ENCODE peak calls at places on chromosomes 1 and 21, in nine cellular contexts. One of them, this sample, is unnamed.

GRCh38 chr1:162922196-162922595 is 61.2 kb upstream of the CCDC190 start:
- DNase-seq in DND-41: peak; percentile 43
- DNase-seq in suprapubic skin: no peak
- DNase-seq in A549: no peak
- DNase-seq in GM23338: no peak
- DNase-seq in trophoblast cell: no peak
- DNase-seq in aorta: no peak
- DNase-seq in cardiac fibroblast: no peak
- DNase-seq in CD8-positive, alpha-beta T cell: no peak
- DNase-seq in this sample: peak; percentile 82

GRCh38 chr1:180886338-180886737 is 26.4 kb upstream of the KIAA1614 start:
- DNase-seq in A549: no peak
- DNase-seq in CD8-positive, alpha-beta T cell: no peak
- DNase-seq in suprapubic skin: no peak
- DNase-seq in aorta: no peak
- DNase-seq in GM23338: no peak
- DNase-seq in DND-41: no peak
- DNase-seq in trophoblast cell: no peak
- DNase-seq in cardiac fibroblast: no peak
- DNase-seq in this sample: no peak

GRCh38 chr1:24541711-24542346 is 14.1 kb upstream of the NCMAP start:
- DNase-seq in suprapubic skin: no peak
- DNase-seq in DND-41: peak; percentile 19
- DNase-seq in trophoblast cell: no peak
- DNase-seq in aorta: no peak
- DNase-seq in A549: no peak
- DNase-seq in GM23338: peak; percentile 55
- DNase-seq in CD8-positive, alpha-beta T cell: no peak
- DNase-seq in cardiac fibroblast: no peak
- DNase-seq in this sample: no peak

GRCh38 chr1:221286399-221286798 is 407.2 kb downstream of the HLX start:
- DNase-seq in GM23338: no peak
- DNase-seq in suprapubic skin: no peak
- DNase-seq in cardiac fibroblast: no peak
- DNase-seq in A549: no peak
- DNase-seq in CD8-positive, alpha-beta T cell: no peak
- DNase-seq in trophoblast cell: no peak
- DNase-seq in aorta: no peak
- DNase-seq in DND-41: no peak
- DNase-seq in this sample: no peak

GRCh38 chr21:41142051-41142795 is 25.7 kb upstream of the BACE2 start:
- DNase-seq in suprapubic skin: no peak
- DNase-seq in GM23338: peak; percentile 9
- DNase-seq in trophoblast cell: peak; percentile 96
- DNase-seq in aorta: no peak
- DNase-seq in cardiac fibroblast: peak; percentile 54
- DNase-seq in CD8-positive, alpha-beta T cell: no peak
- DNase-seq in DND-41: no peak
- DNase-seq in A549: peak; percentile 12
- DNase-seq in this sample: no peak

GRCh38 chr21:45577806-45578801 is 35.9 kb upstream of the SLC19A1 start:
- DNase-seq in suprapubic skin: peak; percentile 64
- DNase-seq in GM23338: no peak
- DNase-seq in DND-41: no peak
- DNase-seq in CD8-positive, alpha-beta T cell: no peak
- DNase-seq in cardiac fibroblast: no peak
- DNase-seq in aorta: peak; percentile 72
- DNase-seq in trophoblast cell: no peak
- DNase-seq in A549: no peak
- DNase-seq in this sample: no peak

GRCh38 chr21:42637602-42638041 is 15.8 kb upstream of the PDE9A start:
- DNase-seq in trophoblast cell: no peak
- DNase-seq in DND-41: no peak
- DNase-seq in aorta: peak; percentile 55
- DNase-seq in GM23338: no peak
- DNase-seq in cardiac fibroblast: no peak
- DNase-seq in CD8-positive, alpha-beta T cell: no peak
- DNase-seq in suprapubic skin: no peak
- DNase-seq in A549: no peak
- DNase-seq in this sample: no peak

GRCh38 chr1:9597361-9598315 is 8.9 kb downstream of the TMEM201 start:
- DNase-seq in GM23338: no peak
- DNase-seq in CD8-positive, alpha-beta T cell: no peak
- DNase-seq in suprapubic skin: no peak
- DNase-seq in cardiac fibroblast: no peak
- DNase-seq in DND-41: no peak
- DNase-seq in A549: no peak
- DNase-seq in trophoblast cell: no peak
- DNase-seq in aorta: peak; percentile 53
- DNase-seq in this sample: no peak

GRCh38 chr21:27104749-27105439 is 138.0 kb upstream of the ADAMTS5 start:
- DNase-seq in suprapubic skin: no peak
- DNase-seq in GM23338: no peak
- DNase-seq in CD8-positive, alpha-beta T cell: no peak
- DNase-seq in cardiac fibroblast: peak; percentile 13
- DNase-seq in DND-41: no peak
- DNase-seq in trophoblast cell: no peak
- DNase-seq in aorta: no peak
- DNase-seq in A549: no peak
- DNase-seq in this sample: no peak

GRCh38 chr1:94803517-94804441 is 16.4 kb upstream of the SLC44A3 start:
- DNase-seq in suprapubic skin: no peak
- DNase-seq in GM23338: no peak
- DNase-seq in CD8-positive, alpha-beta T cell: no peak
- DNase-seq in A549: no peak
- DNase-seq in trophoblast cell: no peak
- DNase-seq in cardiac fibroblast: peak; percentile 23
- DNase-seq in aorta: no peak
- DNase-seq in DND-41: no peak
- DNase-seq in this sample: no peak

GRCh38 chr1:36359911-36360310 is 25.8 kb downstream of the STK40 start:
- DNase-seq in suprapubic skin: no peak
- DNase-seq in cardiac fibroblast: no peak
- DNase-seq in aorta: no peak
- DNase-seq in GM23338: no peak
- DNase-seq in trophoblast cell: no peak
- DNase-seq in CD8-positive, alpha-beta T cell: no peak
- DNase-seq in A549: no peak
- DNase-seq in DND-41: no peak
- DNase-seq in this sample: no peak

GRCh38 chr1:230857077-230857476 is 11.2 kb downstream of the C1orf198 start:
- DNase-seq in cardiac fibroblast: no peak
- DNase-seq in GM23338: no peak
- DNase-seq in A549: no peak
- DNase-seq in DND-41: no peak
- DNase-seq in trophoblast cell: no peak
- DNase-seq in CD8-positive, alpha-beta T cell: no peak
- DNase-seq in suprapubic skin: no peak
- DNase-seq in aorta: peak; percentile 85
- DNase-seq in this sample: no peak

GRCh38 chr1:39936724-39937491 is 18.0 kb upstream of the MFSD2A start:
- DNase-seq in aorta: no peak
- DNase-seq in CD8-positive, alpha-beta T cell: no peak
- DNase-seq in A549: no peak
- DNase-seq in GM23338: no peak
- DNase-seq in trophoblast cell: no peak
- DNase-seq in DND-41: no peak
- DNase-seq in cardiac fibroblast: no peak
- DNase-seq in suprapubic skin: no peak
- DNase-seq in this sample: no peak

GRCh38 chr1:13829152-13829769 is 129.3 kb downstream of the PRDM2 start:
- DNase-seq in GM23338: no peak
- DNase-seq in aorta: no peak
- DNase-seq in trophoblast cell: no peak
- DNase-seq in DND-41: no peak
- DNase-seq in A549: no peak
- DNase-seq in cardiac fibroblast: no peak
- DNase-seq in CD8-positive, alpha-beta T cell: no peak
- DNase-seq in suprapubic skin: peak; percentile 62
- DNase-seq in this sample: no peak

GRCh38 chr1:145926706-145927072 is 595 bp downstream of the RBM8A start:
- DNase-seq in suprapubic skin: no peak
- DNase-seq in DND-41: no peak
- DNase-seq in aorta: no peak
- DNase-seq in cardiac fibroblast: no peak
- DNase-seq in A549: no peak
- DNase-seq in CD8-positive, alpha-beta T cell: no peak
- DNase-seq in trophoblast cell: no peak
- DNase-seq in GM23338: no peak
- DNase-seq in this sample: no peak

DNA sequence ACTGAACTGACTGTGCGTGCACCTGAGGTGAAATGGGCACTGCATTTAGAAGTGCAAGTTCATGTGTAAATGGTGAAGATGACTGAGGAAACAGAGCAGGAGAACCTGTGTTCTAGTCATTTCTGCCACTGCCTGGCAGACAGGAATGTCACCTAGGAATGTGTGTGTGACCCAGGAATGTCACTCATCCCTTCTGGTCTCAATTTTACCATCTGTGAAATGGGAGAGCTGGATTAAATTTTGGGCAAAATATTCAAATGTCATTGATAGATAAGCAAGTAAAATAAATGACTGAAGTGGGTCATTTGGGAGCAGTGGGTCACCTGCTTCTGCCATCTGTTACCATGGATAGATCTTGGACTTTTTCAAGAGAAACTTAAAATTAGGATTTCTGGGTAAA is 42.2 kb downstream of the SLC35F3 start:
- DNase-seq in trophoblast cell: no peak
- DNase-seq in GM23338: no peak
- DNase-seq in cardiac fibroblast: no peak
- DNase-seq in CD8-positive, alpha-beta T cell: no peak
- DNase-seq in A549: no peak
- DNase-seq in suprapubic skin: no peak
- DNase-seq in DND-41: no peak
- DNase-seq in aorta: no peak
- DNase-seq in this sample: no peak
- H3K4me3 ChIP-seq in trophoblast cell: no peak overlapping the region
- H3K4me3 ChIP-seq in GM23338: no peak overlapping the region
- H3K4me3 ChIP-seq in cardiac fibroblast: no peak overlapping the region
- H3K4me3 ChIP-seq in CD8-positive, alpha-beta T cell: no peak overlapping the region
- H3K4me3 ChIP-seq in A549: no peak overlapping the region
- H3K4me3 ChIP-seq in suprapubic skin: no peak overlapping the region
- H3K4me3 ChIP-seq in DND-41: no peak overlapping the region
- H3K4me3 ChIP-seq in aorta: no peak overlapping the region
- H3K4me3 ChIP-seq in this sample: no peak overlapping the region

DNA sequence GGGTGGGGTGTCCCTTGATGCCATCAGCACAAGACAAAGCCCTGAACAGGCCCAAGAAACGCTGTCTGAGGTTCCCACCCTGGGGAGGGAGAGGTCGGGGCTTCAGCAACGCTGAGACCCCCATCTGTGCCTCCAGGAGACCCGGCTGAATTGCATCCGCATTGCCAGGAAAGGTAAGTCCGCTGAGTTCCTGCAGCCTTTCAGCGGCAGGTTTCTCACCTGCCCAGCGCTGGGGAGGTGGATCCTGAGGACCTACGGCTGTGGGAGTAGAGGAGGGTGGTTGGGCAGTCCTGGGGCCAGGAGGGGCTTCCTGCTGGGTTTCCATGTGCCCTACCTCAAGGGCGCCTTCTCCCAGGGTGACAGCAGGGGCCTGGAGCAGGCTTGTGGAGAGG is 47.5 kb downstream of the PTPRU start:
- DNase-seq in A549: no peak
- DNase-seq in cardiac fibroblast: no peak
- DNase-seq in CD8-positive, alpha-beta T cell: no peak
- DNase-seq in GM23338: peak; percentile 51
- DNase-seq in suprapubic skin: peak; percentile 59
- DNase-seq in DND-41: no peak
- DNase-seq in trophoblast cell: no peak
- DNase-seq in aorta: no peak
- DNase-seq in this sample: no peak
- H3K4me3 ChIP-seq in A549: peak overlapping the region; percentile 24
- H3K4me3 ChIP-seq in cardiac fibroblast: no peak overlapping the region
- H3K4me3 ChIP-seq in CD8-positive, alpha-beta T cell: no peak overlapping the region
- H3K4me3 ChIP-seq in GM23338: peak overlapping the region; percentile 65
- H3K4me3 ChIP-seq in suprapubic skin: no peak overlapping the region
- H3K4me3 ChIP-seq in DND-41: no peak overlapping the region
- H3K4me3 ChIP-seq in trophoblast cell: no peak overlapping the region
- H3K4me3 ChIP-seq in aorta: no peak overlapping the region
- H3K4me3 ChIP-seq in this sample: no peak overlapping the region

GRCh38 chr1:29502901-29503300 is 266.6 kb downstream of the PTPRU start:
- DNase-seq in CD8-positive, alpha-beta T cell: no peak
- DNase-seq in suprapubic skin: peak; percentile 67
- DNase-seq in GM23338: no peak
- DNase-seq in cardiac fibroblast: no peak
- DNase-seq in aorta: peak; percentile 11
- DNase-seq in A549: no peak
- DNase-seq in DND-41: no peak
- DNase-seq in trophoblast cell: no peak
- DNase-seq in this sample: no peak
- H3K4me3 ChIP-seq in CD8-positive, alpha-beta T cell: no peak overlapping the region
- H3K4me3 ChIP-seq in suprapubic skin: no peak overlapping the region
- H3K4me3 ChIP-seq in GM23338: no peak overlapping the region
- H3K4me3 ChIP-seq in cardiac fibroblast: no peak overlapping the region
- H3K4me3 ChIP-seq in aorta: no peak overlapping the region
- H3K4me3 ChIP-seq in A549: no peak overlapping the region
- H3K4me3 ChIP-seq in DND-41: no peak overlapping the region
- H3K4me3 ChIP-seq in trophoblast cell: no peak overlapping the region
- H3K4me3 ChIP-seq in this sample: no peak overlapping the region

GRCh38 chr1:11858968-11859871 is 475 bp upstream of the NPPB start:
- DNase-seq in GM23338: peak; percentile 85
- DNase-seq in trophoblast cell: peak; percentile 87
- DNase-seq in A549: peak; percentile 47
- DNase-seq in aorta: peak; percentile 89
- DNase-seq in CD8-positive, alpha-beta T cell: peak; percentile 48
- DNase-seq in DND-41: peak; percentile 85
- DNase-seq in cardiac fibroblast: peak; percentile 71
- DNase-seq in suprapubic skin: no peak
- DNase-seq in this sample: peak; percentile 68

GRCh38 chr1:11857164-11857853 is 1.4 kb downstream of the NPPB start:
- DNase-seq in GM23338: no peak
- DNase-seq in DND-41: peak; percentile 41
- DNase-seq in A549: no peak
- DNase-seq in suprapubic skin: no peak
- DNase-seq in aorta: no peak
- DNase-seq in CD8-positive, alpha-beta T cell: no peak
- DNase-seq in trophoblast cell: no peak
- DNase-seq in cardiac fibroblast: no peak
- DNase-seq in this sample: peak; percentile 84

GRCh38 chr1:11858158-11858557 is 587 bp downstream of the NPPB start:
- DNase-seq in DND-41: no peak
- DNase-seq in CD8-positive, alpha-beta T cell: no peak
- DNase-seq in cardiac fibroblast: no peak
- DNase-seq in trophoblast cell: no peak
- DNase-seq in suprapubic skin: no peak
- DNase-seq in A549: no peak
- DNase-seq in aorta: no peak
- DNase-seq in GM23338: no peak
- DNase-seq in this sample: no peak

GRCh38 chr1:11860083-11860482 is 1.3 kb upstream of the NPPB start:
- DNase-seq in GM23338: no peak
- DNase-seq in suprapubic skin: no peak
- DNase-seq in cardiac fibroblast: no peak
- DNase-seq in aorta: no peak
- DNase-seq in DND-41: no peak
- DNase-seq in A549: no peak
- DNase-seq in CD8-positive, alpha-beta T cell: no peak
- DNase-seq in trophoblast cell: no peak
- DNase-seq in this sample: no peak

DNA sequence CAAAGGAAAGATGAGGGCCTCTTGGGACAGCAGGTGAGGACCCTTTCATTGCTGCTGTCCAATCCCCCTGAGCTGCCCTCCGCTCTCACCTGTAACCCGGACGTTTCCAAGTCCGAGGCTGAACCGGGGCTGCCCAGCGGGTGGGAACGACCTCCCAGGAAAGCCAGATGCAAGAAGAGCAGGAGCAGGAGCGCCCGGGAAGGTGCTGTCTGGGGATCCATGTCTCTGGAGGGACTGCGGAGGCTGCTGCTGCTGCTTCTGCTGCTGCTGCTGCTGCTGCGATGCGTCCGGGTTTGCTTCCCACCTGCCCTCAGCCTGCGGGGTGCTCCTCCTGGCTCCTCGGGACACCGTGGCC is at the start of gene NPPB:
- DNase-seq in CD8-positive, alpha-beta T cell: no peak
- DNase-seq in suprapubic skin: no peak
- DNase-seq in aorta: no peak
- DNase-seq in DND-41: no peak
- DNase-seq in A549: no peak
- DNase-seq in GM23338: no peak
- DNase-seq in cardiac fibroblast: no peak
- DNase-seq in trophoblast cell: no peak
- DNase-seq in this sample: no peak
- H3K4me3 ChIP-seq in CD8-positive, alpha-beta T cell: no peak within 1 kb of the TSS
- H3K4me3 ChIP-seq in suprapubic skin: no peak within 1 kb of the TSS
- H3K4me3 ChIP-seq in aorta: no peak within 1 kb of the TSS
- H3K4me3 ChIP-seq in DND-41: no peak within 1 kb of the TSS
- H3K4me3 ChIP-seq in A549: no peak within 1 kb of the TSS
- H3K4me3 ChIP-seq in GM23338: peak within 1 kb of the TSS; percentile 53
- H3K4me3 ChIP-seq in cardiac fibroblast: no peak within 1 kb of the TSS
- H3K4me3 ChIP-seq in trophoblast cell: peak within 1 kb of the TSS; percentile 55
- H3K4me3 ChIP-seq in this sample: no peak within 1 kb of the TSS